ENCODE peak calls at places on chromosome 20, in nine cellular contexts. One of them, this sample, is unnamed.

GRCh38 chr20:61896058-61896961 is 169.4 kb downstream of the TAF4 start:
- DNase-seq in cardiac muscle cell: peak; percentile 52
- DNase-seq in brain microvascular endothelial cell: peak; percentile 23
- DNase-seq in progenitor cell of endocrine pancreas: peak; percentile 49
- DNase-seq in mesothelial cell of epicardium: peak; percentile 51
- DNase-seq in bronchial epithelial cell: peak; percentile 8
- DNase-seq in upper lobe of left lung: peak; percentile 84
- DNase-seq in glutamatergic neuron: peak; percentile 77
- DNase-seq in neural crest cell: peak; percentile 61
- DNase-seq in this sample: peak; percentile 30

GRCh38 chr20:39451386-39451785 is 489.2 kb downstream of the DHX35 start:
- DNase-seq in progenitor cell of endocrine pancreas: no peak
- DNase-seq in bronchial epithelial cell: no peak
- DNase-seq in upper lobe of left lung: no peak
- DNase-seq in brain microvascular endothelial cell: no peak
- DNase-seq in mesothelial cell of epicardium: no peak
- DNase-seq in cardiac muscle cell: no peak
- DNase-seq in glutamatergic neuron: no peak
- DNase-seq in neural crest cell: no peak
- DNase-seq in this sample: no peak

GRCh38 chr20:37903317-37904007 is 535 bp downstream of the VSTM2L start:
- DNase-seq in brain microvascular endothelial cell: no peak
- DNase-seq in glutamatergic neuron: no peak
- DNase-seq in mesothelial cell of epicardium: no peak
- DNase-seq in cardiac muscle cell: no peak
- DNase-seq in neural crest cell: no peak
- DNase-seq in progenitor cell of endocrine pancreas: no peak
- DNase-seq in upper lobe of left lung: peak; percentile 87
- DNase-seq in bronchial epithelial cell: no peak
- DNase-seq in this sample: no peak

GRCh38 chr20:8094845-8095244 is 37.2 kb upstream of the PLCB1 start:
- DNase-seq in cardiac muscle cell: peak; percentile 83
- DNase-seq in upper lobe of left lung: no peak
- DNase-seq in progenitor cell of endocrine pancreas: no peak
- DNase-seq in brain microvascular endothelial cell: peak; percentile 20
- DNase-seq in neural crest cell: no peak
- DNase-seq in mesothelial cell of epicardium: no peak
- DNase-seq in bronchial epithelial cell: peak; percentile 78
- DNase-seq in glutamatergic neuron: no peak
- DNase-seq in this sample: no peak

GRCh38 chr20:45538209-45538798 is 978 bp downstream of the WFDC6 start:
- DNase-seq in neural crest cell: no peak
- DNase-seq in cardiac muscle cell: no peak
- DNase-seq in glutamatergic neuron: no peak
- DNase-seq in brain microvascular endothelial cell: no peak
- DNase-seq in bronchial epithelial cell: peak; percentile 89
- DNase-seq in upper lobe of left lung: no peak
- DNase-seq in mesothelial cell of epicardium: no peak
- DNase-seq in progenitor cell of endocrine pancreas: no peak
- DNase-seq in this sample: no peak

GRCh38 chr20:44614525-44614924 is 32.1 kb downstream of the PKIG start:
- DNase-seq in brain microvascular endothelial cell: no peak
- DNase-seq in progenitor cell of endocrine pancreas: no peak
- DNase-seq in glutamatergic neuron: no peak
- DNase-seq in mesothelial cell of epicardium: no peak
- DNase-seq in neural crest cell: no peak
- DNase-seq in bronchial epithelial cell: no peak
- DNase-seq in upper lobe of left lung: no peak
- DNase-seq in cardiac muscle cell: no peak
- DNase-seq in this sample: no peak

GRCh38 chr20:59735917-59736316 is 131.6 kb downstream of the PHACTR3 start:
- DNase-seq in progenitor cell of endocrine pancreas: peak; percentile 6
- DNase-seq in mesothelial cell of epicardium: no peak
- DNase-seq in glutamatergic neuron: no peak
- DNase-seq in neural crest cell: no peak
- DNase-seq in upper lobe of left lung: no peak
- DNase-seq in cardiac muscle cell: no peak
- DNase-seq in brain microvascular endothelial cell: no peak
- DNase-seq in bronchial epithelial cell: no peak
- DNase-seq in this sample: no peak

GRCh38 chr20:16222859-16223411 is 350.3 kb downstream of the KIF16B start:
- DNase-seq in upper lobe of left lung: no peak
- DNase-seq in bronchial epithelial cell: no peak
- DNase-seq in glutamatergic neuron: no peak
- DNase-seq in neural crest cell: no peak
- DNase-seq in brain microvascular endothelial cell: peak; percentile 33
- DNase-seq in cardiac muscle cell: no peak
- DNase-seq in progenitor cell of endocrine pancreas: no peak
- DNase-seq in mesothelial cell of epicardium: no peak
- DNase-seq in this sample: no peak

GRCh38 chr20:53829706-53830521 is 236.3 kb upstream of the ZNF217 start:
- DNase-seq in neural crest cell: no peak
- DNase-seq in glutamatergic neuron: no peak
- DNase-seq in mesothelial cell of epicardium: no peak
- DNase-seq in brain microvascular endothelial cell: peak; percentile 46
- DNase-seq in upper lobe of left lung: no peak
- DNase-seq in bronchial epithelial cell: peak; percentile 40
- DNase-seq in progenitor cell of endocrine pancreas: no peak
- DNase-seq in cardiac muscle cell: peak; percentile 49
- DNase-seq in this sample: no peak

GRCh38 chr20:38157635-38158495 is 7.2 kb downstream of the TGM2 start:
- DNase-seq in bronchial epithelial cell: no peak
- DNase-seq in progenitor cell of endocrine pancreas: no peak
- DNase-seq in brain microvascular endothelial cell: no peak
- DNase-seq in cardiac muscle cell: peak; percentile 43
- DNase-seq in neural crest cell: no peak
- DNase-seq in glutamatergic neuron: no peak
- DNase-seq in mesothelial cell of epicardium: no peak
- DNase-seq in upper lobe of left lung: no peak
- DNase-seq in this sample: no peak

GRCh38 chr20:43925215-43925614 is 10.6 kb downstream of the TOX2 start:
- DNase-seq in brain microvascular endothelial cell: no peak
- DNase-seq in cardiac muscle cell: no peak
- DNase-seq in upper lobe of left lung: no peak
- DNase-seq in glutamatergic neuron: no peak
- DNase-seq in progenitor cell of endocrine pancreas: no peak
- DNase-seq in mesothelial cell of epicardium: no peak
- DNase-seq in neural crest cell: no peak
- DNase-seq in bronchial epithelial cell: no peak
- DNase-seq in this sample: no peak

GRCh38 chr20:21074605-21075336 is 31.4 kb downstream of the LINC00237 start:
- DNase-seq in progenitor cell of endocrine pancreas: no peak
- DNase-seq in brain microvascular endothelial cell: no peak
- DNase-seq in mesothelial cell of epicardium: no peak
- DNase-seq in neural crest cell: no peak
- DNase-seq in cardiac muscle cell: no peak
- DNase-seq in upper lobe of left lung: no peak
- DNase-seq in bronchial epithelial cell: peak; percentile 57
- DNase-seq in glutamatergic neuron: no peak
- DNase-seq in this sample: no peak

GRCh38 chr20:47354710-47355488 is 1.6 kb downstream of the ZMYND8 start:
- DNase-seq in mesothelial cell of epicardium: no peak
- DNase-seq in progenitor cell of endocrine pancreas: no peak
- DNase-seq in neural crest cell: no peak
- DNase-seq in bronchial epithelial cell: peak; percentile 71
- DNase-seq in brain microvascular endothelial cell: no peak
- DNase-seq in cardiac muscle cell: peak; percentile 60
- DNase-seq in upper lobe of left lung: no peak
- DNase-seq in glutamatergic neuron: no peak
- DNase-seq in this sample: peak; percentile 19

GRCh38 chr20:42027746-42028268 is 409.6 kb upstream of the CHD6 start:
- DNase-seq in glutamatergic neuron: no peak
- DNase-seq in mesothelial cell of epicardium: no peak
- DNase-seq in cardiac muscle cell: no peak
- DNase-seq in progenitor cell of endocrine pancreas: no peak
- DNase-seq in upper lobe of left lung: no peak
- DNase-seq in brain microvascular endothelial cell: no peak
- DNase-seq in bronchial epithelial cell: no peak
- DNase-seq in neural crest cell: no peak
- DNase-seq in this sample: no peak

GRCh38 chr20:6513586-6513985 is 253.9 kb upstream of the BMP2 start:
- DNase-seq in bronchial epithelial cell: no peak
- DNase-seq in progenitor cell of endocrine pancreas: no peak
- DNase-seq in brain microvascular endothelial cell: no peak
- DNase-seq in mesothelial cell of epicardium: no peak
- DNase-seq in cardiac muscle cell: no peak
- DNase-seq in upper lobe of left lung: no peak
- DNase-seq in glutamatergic neuron: no peak
- DNase-seq in neural crest cell: no peak
- DNase-seq in this sample: no peak

GRCh38 chr20:62952373-62953166 is at the start of gene SLC17A9:
- DNase-seq in cardiac muscle cell: peak; percentile 38
- DNase-seq in neural crest cell: no peak
- DNase-seq in glutamatergic neuron: peak; percentile 18
- DNase-seq in upper lobe of left lung: peak; percentile 95
- DNase-seq in mesothelial cell of epicardium: no peak
- DNase-seq in progenitor cell of endocrine pancreas: no peak
- DNase-seq in bronchial epithelial cell: no peak
- DNase-seq in brain microvascular endothelial cell: peak; percentile 18
- DNase-seq in this sample: peak; percentile 67
- TF ChIP-seq CTCF in cardiac muscle cell: no peak
- TF ChIP-seq CTCF in neural crest cell: no peak
- TF ChIP-seq CTCF in glutamatergic neuron: no peak
- TF ChIP-seq CTCF in upper lobe of left lung: no peak
- TF ChIP-seq CTCF in mesothelial cell of epicardium: no peak
- TF ChIP-seq CTCF in progenitor cell of endocrine pancreas: no peak
- TF ChIP-seq CTCF in bronchial epithelial cell: no peak
- TF ChIP-seq CTCF in brain microvascular endothelial cell: peak; percentile 11
- TF ChIP-seq CTCF in this sample: no peak

DNA sequence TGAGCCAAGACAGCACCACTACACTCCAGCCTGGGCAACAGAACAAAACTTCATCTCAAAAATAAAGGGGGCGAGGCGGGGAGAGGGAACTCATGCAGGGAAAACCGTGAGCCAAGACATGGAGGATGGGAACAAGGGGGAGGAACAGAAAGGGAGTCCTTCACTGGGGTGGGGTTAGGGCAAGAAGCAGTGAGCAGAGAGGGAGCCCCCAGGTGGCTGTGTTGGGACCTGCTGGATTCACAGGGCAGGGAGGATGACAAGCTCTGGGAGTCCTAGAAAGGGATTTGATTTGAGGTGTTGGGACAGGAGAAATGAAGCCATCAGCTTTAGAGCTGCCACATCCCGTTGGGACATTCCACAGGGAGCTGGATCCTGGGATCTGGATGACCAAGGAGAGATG is 90.6 kb upstream of the TOP1 start:
- DNase-seq in neural crest cell: no peak
- DNase-seq in bronchial epithelial cell: no peak
- DNase-seq in mesothelial cell of epicardium: no peak
- DNase-seq in cardiac muscle cell: no peak
- DNase-seq in glutamatergic neuron: no peak
- DNase-seq in upper lobe of left lung: no peak
- DNase-seq in progenitor cell of endocrine pancreas: no peak
- DNase-seq in brain microvascular endothelial cell: no peak
- DNase-seq in this sample: no peak
- TF ChIP-seq CTCF in neural crest cell: no peak
- TF ChIP-seq CTCF in bronchial epithelial cell: no peak
- TF ChIP-seq CTCF in mesothelial cell of epicardium: no peak
- TF ChIP-seq CTCF in cardiac muscle cell: no peak
- TF ChIP-seq CTCF in glutamatergic neuron: no peak
- TF ChIP-seq CTCF in upper lobe of left lung: no peak
- TF ChIP-seq CTCF in progenitor cell of endocrine pancreas: no peak
- TF ChIP-seq CTCF in brain microvascular endothelial cell: peak; percentile 31
- TF ChIP-seq CTCF in this sample: no peak

GRCh38 chr20:17339000-17339399 is 112.2 kb downstream of the PCSK2 start:
- DNase-seq in mesothelial cell of epicardium: no peak
- DNase-seq in upper lobe of left lung: no peak
- DNase-seq in neural crest cell: no peak
- DNase-seq in glutamatergic neuron: no peak
- DNase-seq in brain microvascular endothelial cell: no peak
- DNase-seq in progenitor cell of endocrine pancreas: no peak
- DNase-seq in bronchial epithelial cell: no peak
- DNase-seq in cardiac muscle cell: no peak
- DNase-seq in this sample: no peak

DNA sequence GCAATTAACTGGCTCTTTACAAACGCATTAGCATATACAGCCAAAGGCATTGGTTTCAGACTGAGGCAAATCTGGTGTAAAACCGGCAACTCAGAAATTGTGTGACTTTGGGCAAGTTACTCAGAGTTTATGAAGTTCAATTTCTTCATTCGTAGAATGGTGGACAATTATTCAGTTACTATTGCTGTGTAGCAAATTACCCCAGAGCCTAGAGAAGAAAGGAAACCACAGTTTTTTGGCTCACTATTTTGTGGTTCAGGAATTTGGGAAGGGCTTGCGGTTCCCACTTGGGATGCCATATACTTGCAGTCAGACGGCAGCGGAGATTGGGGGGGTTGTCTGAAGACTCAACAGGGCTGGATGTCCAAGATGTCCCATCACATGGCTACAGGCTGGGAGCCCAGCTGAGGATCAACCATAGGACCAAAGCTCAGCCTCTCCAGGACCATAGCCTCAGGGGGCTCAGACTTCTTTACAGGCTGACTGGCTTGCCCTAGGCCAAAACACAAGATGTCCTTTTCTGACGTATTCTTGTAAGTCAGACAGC is 108.1 kb downstream of the PCSK2 start:
- DNase-seq in brain microvascular endothelial cell: no peak
- DNase-seq in glutamatergic neuron: no peak
- DNase-seq in cardiac muscle cell: no peak
- DNase-seq in bronchial epithelial cell: no peak
- DNase-seq in mesothelial cell of epicardium: no peak
- DNase-seq in neural crest cell: no peak
- DNase-seq in progenitor cell of endocrine pancreas: no peak
- DNase-seq in upper lobe of left lung: no peak
- DNase-seq in this sample: no peak
- TF ChIP-seq CTCF in brain microvascular endothelial cell: no peak
- TF ChIP-seq CTCF in glutamatergic neuron: no peak
- TF ChIP-seq CTCF in cardiac muscle cell: no peak
- TF ChIP-seq CTCF in bronchial epithelial cell: no peak
- TF ChIP-seq CTCF in mesothelial cell of epicardium: no peak
- TF ChIP-seq CTCF in neural crest cell: no peak
- TF ChIP-seq CTCF in progenitor cell of endocrine pancreas: no peak
- TF ChIP-seq CTCF in upper lobe of left lung: no peak
- TF ChIP-seq CTCF in this sample: no peak

GRCh38 chr20:36591854-36592641 is 13.5 kb upstream of the RAB5IF start:
- DNase-seq in brain microvascular endothelial cell: no peak
- DNase-seq in glutamatergic neuron: no peak
- DNase-seq in upper lobe of left lung: no peak
- DNase-seq in cardiac muscle cell: peak; percentile 44
- DNase-seq in bronchial epithelial cell: peak; percentile 40
- DNase-seq in progenitor cell of endocrine pancreas: no peak
- DNase-seq in mesothelial cell of epicardium: no peak
- DNase-seq in neural crest cell: no peak
- DNase-seq in this sample: no peak
- TF ChIP-seq CTCF in brain microvascular endothelial cell: peak; percentile 65
- TF ChIP-seq CTCF in glutamatergic neuron: no peak
- TF ChIP-seq CTCF in upper lobe of left lung: no peak
- TF ChIP-seq CTCF in cardiac muscle cell: peak; percentile 47
- TF ChIP-seq CTCF in bronchial epithelial cell: peak; percentile 48
- TF ChIP-seq CTCF in progenitor cell of endocrine pancreas: no peak
- TF ChIP-seq CTCF in mesothelial cell of epicardium: no peak
- TF ChIP-seq CTCF in neural crest cell: peak; percentile 42
- TF ChIP-seq CTCF in this sample: no peak

GRCh38 chr20:9169409-9169808 is 100.5 kb downstream of the PLCB4 start:
- DNase-seq in neural crest cell: no peak
- DNase-seq in brain microvascular endothelial cell: no peak
- DNase-seq in bronchial epithelial cell: no peak
- DNase-seq in mesothelial cell of epicardium: no peak
- DNase-seq in upper lobe of left lung: peak; percentile 1
- DNase-seq in progenitor cell of endocrine pancreas: no peak
- DNase-seq in cardiac muscle cell: no peak
- DNase-seq in glutamatergic neuron: no peak
- DNase-seq in this sample: no peak

GRCh38 chr20:9177278-9177677 is 108.4 kb downstream of the PLCB4 start:
- DNase-seq in brain microvascular endothelial cell: no peak
- DNase-seq in glutamatergic neuron: no peak
- DNase-seq in mesothelial cell of epicardium: no peak
- DNase-seq in neural crest cell: no peak
- DNase-seq in cardiac muscle cell: no peak
- DNase-seq in upper lobe of left lung: no peak
- DNase-seq in progenitor cell of endocrine pancreas: no peak
- DNase-seq in bronchial epithelial cell: no peak
- DNase-seq in this sample: no peak

GRCh38 chr20:9172908-9173307 is 104.0 kb downstream of the PLCB4 start:
- DNase-seq in glutamatergic neuron: no peak
- DNase-seq in cardiac muscle cell: peak; percentile 13
- DNase-seq in mesothelial cell of epicardium: no peak
- DNase-seq in bronchial epithelial cell: no peak
- DNase-seq in upper lobe of left lung: no peak
- DNase-seq in brain microvascular endothelial cell: no peak
- DNase-seq in neural crest cell: no peak
- DNase-seq in progenitor cell of endocrine pancreas: no peak
- DNase-seq in this sample: no peak
- TF ChIP-seq CTCF in glutamatergic neuron: no peak
- TF ChIP-seq CTCF in cardiac muscle cell: peak; percentile 16
- TF ChIP-seq CTCF in mesothelial cell of epicardium: no peak
- TF ChIP-seq CTCF in bronchial epithelial cell: peak; percentile 34
- TF ChIP-seq CTCF in upper lobe of left lung: no peak
- TF ChIP-seq CTCF in brain microvascular endothelial cell: peak; percentile 50
- TF ChIP-seq CTCF in neural crest cell: no peak
- TF ChIP-seq CTCF in progenitor cell of endocrine pancreas: no peak
- TF ChIP-seq CTCF in this sample: no peak

This sample was measured in natural killer cell.